ENCODE peak calls at places on chromosomes 11 and 22, in five cellular contexts. T is A549, N is B cell, A is tibial nerve, Q is kidney. S is an unnamed sample.

GRCh38 chr22:46104881-46105493 is 45.3 kb upstream of the PPARA start:
- DNase-seq in A (no peak), Q (no peak), T (peak; percentile 73), N (no peak), S (no peak)

GRCh38 chr11:119298726-119299125 is 18.2 kb downstream of the MCAM start:
- DNase-seq in N (no peak), Q (no peak), A (no peak), T (no peak), S (no peak)

GRCh38 chr11:94771390-94771789 is 3.2 kb downstream of the AMOTL1 start:
- DNase-seq in T (no peak), N (no peak), A (no peak), Q (no peak), S (no peak)

GRCh38 chr11:100855466-100856067 is 168.5 kb downstream of the ARHGAP42 start:
- DNase-seq in N (no peak), Q (no peak), T (peak; percentile 57), A (no peak), S (no peak)

GRCh38 chr11:64254326-64254725 is 3.0 kb downstream of the PLCB3 start:
- DNase-seq in A (no peak), Q (no peak), T (no peak), N (no peak), S (no peak)

GRCh38 chr22:42967933-42968332 is 47.0 kb downstream of the PACSIN2 start:
- DNase-seq in T (no peak), Q (peak; percentile 79), N (peak; percentile 74), A (no peak), S (no peak)

GRCh38 chr22:46985507-46985882 is 223.0 kb downstream of the TBC1D22A start:
- DNase-seq in A (no peak), Q (no peak), N (no peak), T (no peak), S (no peak)

GRCh38 chr11:106159846-106160245 is 82.4 kb downstream of the AASDHPPT start:
- DNase-seq in A (no peak), T (no peak), Q (no peak), N (no peak), S (no peak)

GRCh38 chr11:79466411-79466810 is 25.6 kb upstream of the TENM4 start:
- DNase-seq in A (no peak), N (no peak), Q (no peak), T (no peak), S (no peak)

GRCh38 chr22:43446037-43446803 is 34.4 kb downstream of the MPPED1 start:
- DNase-seq in A (no peak), T (peak; percentile 40), N (no peak), Q (no peak), S (no peak)

GRCh38 chr11:84398017-84398626 is 1112.0 kb upstream of the CCDC90B start:
- DNase-seq in T (peak; percentile 50), A (no peak), Q (no peak), N (no peak), S (no peak)
- TF ChIP-seq CTCF in T (peak; percentile 17), A (no peak), Q (peak; percentile 28), N (no peak), S (no peak)

GRCh38 chr22:35352214-35353111 is 28.4 kb upstream of the HMOX1 start:
- DNase-seq in A (peak; percentile 35), Q (peak; percentile 92), T (peak; percentile 50), N (peak; percentile 95), S (peak; percentile 89)
- TF ChIP-seq CTCF in A (peak; percentile 10), Q (peak; percentile 14), T (peak; percentile 42), N (no peak), S (peak; percentile 20)

GRCh38 chr22:31271026-31271425 is 21.3 kb downstream of the PIK3IP1 start:
- DNase-seq in A (no peak), Q (no peak), T (no peak), N (no peak), S (no peak)
- TF ChIP-seq CTCF in A (no peak), Q (no peak), T (no peak), N (no peak), S (no peak)

GRCh38 chr22:24805790-24806662 is at the start of gene SGSM1:
- DNase-seq in A (peak; percentile 44), Q (peak; percentile 93), T (peak; percentile 73), N (peak; percentile 53), S (peak; percentile 85)

GRCh38 chr22:24796860-24797259 is 9.2 kb upstream of the SGSM1 start:
- DNase-seq in N (no peak), Q (no peak), T (no peak), A (no peak), S (no peak)

GRCh38 chr22:24803064-24803542 is 2.9 kb upstream of the SGSM1 start:
- DNase-seq in N (peak; percentile 54), Q (no peak), A (peak; percentile 32), T (peak; percentile 53), S (peak; percentile 69)

GRCh38 chr22:24806663-24807001 is 621 bp downstream of the SGSM1 start:
- DNase-seq in T (no peak), A (no peak), Q (no peak), N (no peak), S (no peak)

GRCh38 chr22:24801906-24802504 is 4.0 kb upstream of the SGSM1 start:
- DNase-seq in T (no peak), Q (no peak), N (no peak), A (no peak), S (no peak)
- TF ChIP-seq CTCF in T (no peak), Q (no peak), N (no peak), A (no peak), S (no peak)

GRCh38 chr11:69450064-69450856 is 31.2 kb upstream of the LINC01488 start:
- DNase-seq in A (no peak), T (no peak), Q (peak; percentile 74), N (no peak), S (no peak)

GRCh38 chr11:69447786-69448185 is 33.7 kb upstream of the LINC01488 start:
- DNase-seq in T (no peak), Q (peak; percentile 91), N (no peak), A (no peak), S (no peak)

GRCh38 chr11:69450857-69451220 is 30.6 kb upstream of the LINC01488 start:
- DNase-seq in Q (peak; percentile 60), N (no peak), A (no peak), T (no peak), S (no peak)

GRCh38 chr11:69448471-69449284 is 32.8 kb upstream of the LINC01488 start:
- DNase-seq in A (no peak), T (no peak), N (no peak), Q (peak; percentile 54), S (no peak)

GRCh38 chr11:69449320-69450063 is 32.0 kb upstream of the LINC01488 start:
- DNase-seq in N (no peak), A (no peak), T (no peak), Q (peak; percentile 91), S (no peak)
- TF ChIP-seq CTCF in N (no peak), A (no peak), T (no peak), Q (no peak), S (no peak)

GRCh38 chr22:41410311-41410751 is 28.6 kb downstream of the TEF start:
- DNase-seq in T (no peak), N (no peak), A (no peak), Q (no peak), S (no peak)
- TF ChIP-seq CTCF in T (no peak), N (no peak), A (no peak), Q (no peak), S (no peak)

DNA sequence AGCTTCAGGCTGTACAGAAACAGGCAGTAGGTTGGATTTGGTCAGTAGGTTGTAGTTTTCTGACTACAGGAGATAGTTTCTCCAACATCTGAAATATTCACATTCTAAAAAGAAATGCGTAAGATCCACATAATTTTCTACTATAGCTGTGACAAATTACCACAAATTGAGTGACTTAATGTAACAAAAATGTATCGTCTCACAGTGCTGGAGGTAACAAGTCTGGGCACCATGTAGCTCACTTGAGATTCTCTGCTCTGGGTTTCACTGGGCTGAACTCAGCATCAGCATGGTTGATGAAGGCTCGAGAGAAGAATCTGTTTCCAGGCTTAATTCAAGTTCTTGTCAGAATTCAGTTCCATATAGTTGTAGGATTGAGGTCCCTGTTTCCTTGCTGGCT is 350.9 kb upstream of the CCDC179 start:
- DNase-seq in N (no peak), T (no peak), Q (no peak), A (no peak), S (no peak)
- TF ChIP-seq CTCF in N (no peak), T (no peak), Q (no peak), A (no peak), S (no peak)

S was measured in activated CD8-positive, alpha-beta T cell treated with anti-CD3 and anti-CD28 coated beads for 36 hours.